ENCODE peak calls at places on chromosomes 6 and 20, in six cellular contexts. Y is gastrocnemius medialis, V is Calu3, W is neural crest cell, M is GM13977, Z is hepatic stellate cell. N is an unnamed sample.

GRCh38 chr20:53611449-53611894 is 17.8 kb upstream of the ZNF217 start:
- DNase-seq in V (peak; percentile 35), M (no peak), W (no peak), Y (no peak), Z (peak; percentile 85), N (no peak)

GRCh38 chr6:131995924-131996323 is 44.8 kb upstream of the CCN2 start:
- DNase-seq in W (no peak), Y (no peak), Z (peak; percentile 54), M (no peak), V (no peak), N (no peak)

GRCh38 chr6:147774856-147775255 is 266.4 kb downstream of the SAMD5 start:
- DNase-seq in V (no peak), M (no peak), Y (no peak), W (no peak), Z (no peak), N (no peak)

GRCh38 chr6:110703010-110703905 is 112.0 kb downstream of the CDK19 start:
- DNase-seq in M (peak; percentile 45), Y (no peak), Z (no peak), V (no peak), W (no peak), N (no peak)

GRCh38 chr6:20192625-20193024 is 19.6 kb downstream of the MBOAT1 start:
- DNase-seq in W (no peak), V (no peak), Z (no peak), Y (no peak), M (no peak), N (no peak)

GRCh38 chr6:132369526-132369925 is 31.7 kb downstream of the MOXD1 start:
- DNase-seq in Y (no peak), V (no peak), W (no peak), Z (no peak), M (no peak), N (no peak)

GRCh38 chr6:155426408-155426945 is 29.2 kb downstream of the NOX3 start:
- DNase-seq in M (no peak), Y (no peak), W (no peak), V (no peak), Z (no peak), N (no peak)

GRCh38 chr6:107578642-107579332 is 88.9 kb downstream of the SOBP start:
- DNase-seq in W (no peak), Z (no peak), Y (no peak), M (no peak), V (no peak), N (no peak)

GRCh38 chr6:144878577-144878976 is 593.4 kb downstream of the UTRN start:
- DNase-seq in M (no peak), Z (no peak), Y (no peak), W (no peak), V (no peak), N (no peak)

GRCh38 chr6:158529629-158530028 is 30.3 kb upstream of the TMEM181 start:
- DNase-seq in V (no peak), Y (no peak), M (no peak), Z (no peak), W (no peak), N (no peak)

GRCh38 chr20:50142812-50143211 is 10.7 kb downstream of the PEDS1 start:
- DNase-seq in M (no peak), V (no peak), Y (no peak), W (no peak), Z (no peak), N (no peak)

GRCh38 chr6:42526616-42527015 is 37.2 kb upstream of the UBR2 start:
- DNase-seq in M (no peak), V (no peak), W (no peak), Y (no peak), Z (no peak), N (no peak)

GRCh38 chr6:89925826-89926225 is 31.6 kb downstream of the GJA10 start:
- DNase-seq in Y (no peak), V (no peak), M (no peak), W (no peak), Z (no peak), N (no peak)

GRCh38 chr6:26272171-26272631 is 92.8 kb upstream of the BTN3A2 start:
- DNase-seq in Z (no peak), Y (no peak), W (no peak), V (peak; percentile 76), M (no peak), N (no peak)

GRCh38 chr6:112911949-112912348 is 564.8 kb downstream of the RFPL4B start:
- DNase-seq in V (no peak), Y (no peak), Z (no peak), M (no peak), W (no peak), N (no peak)

GRCh38 chr6:44111434-44112417 is 15.5 kb downstream of the MRPL14 start:
- DNase-seq in V (peak; percentile 44), Z (no peak), W (no peak), Y (no peak), M (no peak), N (peak; percentile 52)

GRCh38 chr6:105940990-105941389 is 145.1 kb upstream of the PRDM1 start:
- DNase-seq in V (no peak), Z (no peak), Y (no peak), W (no peak), M (no peak), N (no peak)

GRCh38 chr6:2157441-2158127 is 87.8 kb downstream of the GMDS start:
- DNase-seq in W (no peak), Z (peak; percentile 22), Y (no peak), M (peak; percentile 36), V (no peak), N (no peak)

GRCh38 chr6:107340881-107341280 is 118.5 kb downstream of the PDSS2 start:
- DNase-seq in M (no peak), W (no peak), V (no peak), Z (no peak), Y (no peak), N (no peak)

GRCh38 chr6:111581957-111582356 is 23.7 kb downstream of the TRAF3IP2 start:
- DNase-seq in V (no peak), W (no peak), Y (no peak), M (no peak), Z (no peak), N (no peak)

GRCh38 chr6:7401103-7401502 is 11.5 kb downstream of the RIOK1 start:
- DNase-seq in W (no peak), Y (no peak), Z (no peak), M (no peak), V (no peak), N (no peak)

GRCh38 chr6:31580807-31581437 is 1.3 kb downstream of the LTB start:
- DNase-seq in Y (peak; percentile 66), Z (peak; percentile 90), M (peak; percentile 85), W (peak; percentile 91), V (peak; percentile 98), N (peak; percentile 81)

GRCh38 chr6:79810153-79810806 is 137.1 kb downstream of the ELOVL4 start:
- DNase-seq in Z (no peak), Y (no peak), W (peak; percentile 10), M (no peak), V (no peak), N (no peak)

GRCh38 chr6:144993870-144994269 is 708.7 kb downstream of the UTRN start:
- DNase-seq in W (no peak), V (no peak), Y (no peak), Z (no peak), M (no peak), N (no peak)

GRCh38 chr20:62633571-62634329 is 8.6 kb upstream of the SLCO4A1 start:
- DNase-seq in M (no peak), Y (no peak), V (no peak), W (no peak), Z (no peak), N (no peak)

GRCh38 chr20:3195607-3196230 is 8.8 kb downstream of the DDRGK1 start:
- DNase-seq in W (no peak), Y (no peak), Z (no peak), V (no peak), M (no peak), N (no peak)

GRCh38 chr6:147958683-147959082 is 384.0 kb upstream of the SASH1 start:
- DNase-seq in V (no peak), Z (no peak), M (no peak), W (no peak), Y (no peak), N (no peak)

GRCh38 chr20:38477747-38478146 is 5.1 kb downstream of the RALGAPB start:
- DNase-seq in Z (no peak), W (no peak), M (no peak), Y (no peak), V (no peak), N (no peak)

GRCh38 chr20:36819662-36820061 is 46.1 kb upstream of the DSN1 start:
- DNase-seq in V (no peak), M (no peak), Y (no peak), W (no peak), Z (no peak), N (no peak)

GRCh38 chr6:127342296-127342945 is 988 bp downstream of the ECHDC1 start:
- DNase-seq in V (peak; percentile 35), W (peak; percentile 3), Z (peak; percentile 22), M (no peak), Y (no peak), N (no peak)

GRCh38 chr20:32158943-32159660 is 48.4 kb downstream of the PLAGL2 start:
- DNase-seq in Y (no peak), W (no peak), Z (no peak), V (no peak), M (no peak), N (no peak)

GRCh38 chr6:41191569-41191968 is 9.4 kb downstream of the TREML2 start:
- DNase-seq in M (peak; percentile 23), Y (no peak), W (peak; percentile 17), V (peak; percentile 72), Z (peak; percentile 24), N (peak; percentile 39)

GRCh38 chr20:46994341-46994740 is 99.7 kb downstream of the EYA2 start:
- DNase-seq in V (peak; percentile 45), M (peak; percentile 61), W (no peak), Z (no peak), Y (no peak), N (no peak)

GRCh38 chr20:10761232-10761631 is 87.4 kb upstream of the JAG1 start:
- DNase-seq in Y (no peak), V (no peak), M (no peak), W (no peak), Z (peak; percentile 57), N (no peak)

N was measured in HuH-7.